ENCODE peak calls at places on chromosomes 3 and 15, in six cellular contexts. I, F, Q, B, L and Z are unnamed samples.

GRCh38 chr15:52397118-52397517 is 101.5 kb upstream of the MYO5C start:
- ATAC-seq in L (no peak), I (no peak), B (no peak), Q (no peak), F (no peak), Z (no peak)

GRCh38 chr3:165748094-165748493 is 89.1 kb downstream of the BCHE start:
- ATAC-seq in I (no peak), Q (no peak), L (no peak), B (no peak), F (no peak), Z (peak)

GRCh38 chr15:78895411-78895810 is 22.7 kb downstream of the MORF4L1 start:
- ATAC-seq in I (no peak), F (no peak), B (no peak), Q (no peak), L (no peak), Z (no peak)

GRCh38 chr3:108125550-108126071 is 34.8 kb upstream of the CD47 start:
- ATAC-seq in B (no peak), I (peak), F (peak), Q (no peak), L (no peak), Z (peak)

GRCh38 chr3:27521179-27521871 is 37.1 kb upstream of the SLC4A7 start:
- ATAC-seq in I (no peak), B (no peak), L (peak), F (no peak), Q (no peak), Z (peak)

GRCh38 chr3:158312560-158313141 is 202.8 kb downstream of the RSRC1 start:
- ATAC-seq in F (no peak), I (peak), L (no peak), B (no peak), Q (no peak), Z (no peak)

GRCh38 chr3:129224984-129225393 is 24.4 kb upstream of the COPG1 start:
- ATAC-seq in L (peak), F (peak), I (peak), B (peak), Q (peak), Z (peak)

GRCh38 chr15:26050979-26051378 is 187.9 kb upstream of the ATP10A start:
- ATAC-seq in L (no peak), B (no peak), I (no peak), F (no peak), Q (no peak), Z (no peak)

DNA sequence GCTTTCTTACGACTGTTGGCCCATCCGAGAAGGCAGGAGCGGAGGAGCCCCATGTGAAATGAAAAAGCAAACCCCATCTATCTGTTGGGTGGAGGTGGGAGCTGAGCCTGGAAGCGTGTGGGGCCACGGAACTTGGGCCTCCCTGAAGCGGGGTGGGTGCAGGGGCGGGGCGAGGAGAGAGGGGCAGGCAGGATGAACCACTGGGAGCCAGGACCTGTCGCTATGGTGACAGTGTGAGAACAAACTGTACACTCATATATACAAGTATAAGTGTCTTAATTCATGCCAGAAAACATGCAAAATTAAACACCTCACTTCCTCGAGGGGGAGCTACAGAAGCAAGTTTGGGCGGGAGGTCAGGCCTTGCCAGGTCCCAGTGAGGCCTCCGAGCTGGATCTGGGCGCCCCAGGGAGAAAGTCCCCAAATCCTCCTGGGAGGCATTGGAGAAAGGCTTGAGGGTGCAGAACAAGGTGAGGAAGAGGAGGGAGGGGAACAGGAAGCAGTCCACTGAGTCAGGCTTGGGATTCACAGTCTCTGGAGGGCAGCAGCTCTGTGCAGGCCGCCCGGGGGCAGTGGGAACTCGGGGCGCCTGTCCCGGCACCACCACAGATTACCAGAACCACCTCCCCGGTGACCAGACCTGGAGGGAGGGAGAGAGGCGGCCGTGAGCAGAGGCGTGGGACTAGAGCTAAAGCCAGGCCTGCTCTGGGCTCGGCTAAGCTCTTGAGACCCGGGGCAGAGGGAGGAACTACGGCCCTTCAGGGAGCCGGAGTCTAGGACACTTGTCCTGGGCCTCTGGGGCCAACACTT is 34.8 kb downstream of the RBPMS2 start:
- ATAC-seq in I (peak), B (no peak), Q (no peak), F (peak), L (peak), Z (peak)
- TF ChIP-seq POLR2AphosphoS5 in I (no peak), B (no peak), Q (peak), F (no peak), L (no peak), Z (peak)

GRCh38 chr15:93028632-93029612 is 60.1 kb downstream of the RGMA start:
- ATAC-seq in L (peak), F (no peak), Q (no peak), I (peak), B (no peak), Z (peak)

GRCh38 chr15:93031103-93031464 is 57.9 kb downstream of the RGMA start:
- ATAC-seq in Q (no peak), I (no peak), B (no peak), F (no peak), L (peak), Z (no peak)

GRCh38 chr15:93028111-93028631 is 60.8 kb downstream of the RGMA start:
- ATAC-seq in B (no peak), F (no peak), Q (peak), I (peak), L (no peak), Z (no peak)

GRCh38 chr15:93030430-93031102 is 58.4 kb downstream of the RGMA start:
- ATAC-seq in Q (peak), I (peak), B (peak), F (peak), L (peak), Z (peak)

GRCh38 chr15:93029613-93030429 is 59.2 kb downstream of the RGMA start:
- ATAC-seq in L (peak), F (peak), Q (peak), B (peak), I (peak), Z (no peak)
- TF ChIP-seq POLR2AphosphoS5 in L (no peak), F (no peak), Q (no peak), B (no peak), I (no peak), Z (no peak)

GRCh38 chr15:101464999-101465669 is 24.4 kb downstream of the PCSK6 start:
- ATAC-seq in Q (no peak), I (no peak), L (peak), F (no peak), B (no peak), Z (no peak)
- TF ChIP-seq POLR2AphosphoS5 in Q (no peak), I (no peak), L (no peak), F (no peak), B (no peak), Z (no peak)

GRCh38 chr3:178082508-178082907 is 453.7 kb upstream of the KCNMB2 start:
- ATAC-seq in B (no peak), I (no peak), Q (no peak), F (no peak), L (no peak), Z (no peak)
- TF ChIP-seq POLR2AphosphoS5 in B (no peak), I (no peak), Q (no peak), F (no peak), L (no peak), Z (no peak)

GRCh38 chr15:74958320-74958907 is 1.8 kb upstream of the RPP25 start:
- ATAC-seq in F (peak), I (no peak), B (peak), L (peak), Q (peak), Z (peak)
- TF ChIP-seq POLR2AphosphoS5 in F (no peak), I (no peak), B (peak), L (no peak), Q (no peak), Z (no peak)